ENCODE peak calls at places on chromosomes 3 and 15, in six cellular contexts. One of them, this sample, is unnamed.
A peak's percentile ranks its signal among the peaks of the same experiment; 100 is the strongest.

GRCh38 chr15:33113666-33114483 is 80.6 kb downstream of the FMN1 start:
- DNase-seq in lung: no peak
- DNase-seq in AG10803: no peak
- DNase-seq in lower leg skin: no peak
- DNase-seq in adrenal gland: no peak
- DNase-seq in mucosa of descending colon: peak; percentile 56
- DNase-seq in this sample: no peak

GRCh38 chr3:134189848-134190247 is 60.8 kb downstream of the RYK start:
- DNase-seq in lung: no peak
- DNase-seq in AG10803: no peak
- DNase-seq in lower leg skin: no peak
- DNase-seq in adrenal gland: no peak
- DNase-seq in mucosa of descending colon: no peak
- DNase-seq in this sample: no peak

GRCh38 chr3:108035751-108036150 is 55.1 kb downstream of the CD47 start:
- DNase-seq in mucosa of descending colon: no peak
- DNase-seq in lung: no peak
- DNase-seq in adrenal gland: no peak
- DNase-seq in AG10803: no peak
- DNase-seq in lower leg skin: no peak
- DNase-seq in this sample: no peak

GRCh38 chr15:100740105-100740504 is 137.7 kb downstream of the ASB7 start:
- DNase-seq in lower leg skin: no peak
- DNase-seq in adrenal gland: no peak
- DNase-seq in AG10803: peak; percentile 50
- DNase-seq in mucosa of descending colon: no peak
- DNase-seq in lung: no peak
- DNase-seq in this sample: no peak

GRCh38 chr15:29656636-29657475 is 165.4 kb downstream of the TJP1 start:
- DNase-seq in AG10803: no peak
- DNase-seq in lower leg skin: no peak
- DNase-seq in adrenal gland: no peak
- DNase-seq in mucosa of descending colon: no peak
- DNase-seq in lung: no peak
- DNase-seq in this sample: peak; percentile 32

GRCh38 chr15:91853501-91853967 is at the start of gene SLCO3A1:
- DNase-seq in mucosa of descending colon: peak; percentile 66
- DNase-seq in lower leg skin: peak; percentile 97
- DNase-seq in AG10803: peak; percentile 56
- DNase-seq in adrenal gland: peak; percentile 77
- DNase-seq in lung: peak; percentile 78
- DNase-seq in this sample: peak; percentile 64

GRCh38 chr3:187367561-187368103 is 553 bp upstream of the RTP4 start:
- DNase-seq in lung: no peak
- DNase-seq in AG10803: no peak
- DNase-seq in adrenal gland: no peak
- DNase-seq in lower leg skin: no peak
- DNase-seq in mucosa of descending colon: peak; percentile 10
- DNase-seq in this sample: no peak

GRCh38 chr3:37668431-37668830 is 193.2 kb upstream of the CTDSPL start:
- DNase-seq in AG10803: peak; percentile 11
- DNase-seq in lower leg skin: no peak
- DNase-seq in mucosa of descending colon: peak; percentile 27
- DNase-seq in adrenal gland: peak; percentile 57
- DNase-seq in lung: no peak
- DNase-seq in this sample: peak; percentile 63

GRCh38 chr3:189547448-189547847 is 83.7 kb upstream of the TP63 start:
- DNase-seq in adrenal gland: no peak
- DNase-seq in lower leg skin: no peak
- DNase-seq in mucosa of descending colon: no peak
- DNase-seq in lung: no peak
- DNase-seq in AG10803: no peak
- DNase-seq in this sample: no peak

GRCh38 chr3:153756816-153757215 is 364.4 kb upstream of the ARHGEF26 start:
- DNase-seq in mucosa of descending colon: no peak
- DNase-seq in AG10803: peak; percentile 34
- DNase-seq in adrenal gland: no peak
- DNase-seq in lung: no peak
- DNase-seq in lower leg skin: no peak
- DNase-seq in this sample: no peak

GRCh38 chr3:139597947-139598346 is 58.4 kb upstream of the RBP1 start:
- DNase-seq in adrenal gland: no peak
- DNase-seq in lung: no peak
- DNase-seq in AG10803: no peak
- DNase-seq in lower leg skin: no peak
- DNase-seq in mucosa of descending colon: no peak
- DNase-seq in this sample: no peak

GRCh38 chr3:171508676-171509075 is 48.5 kb upstream of the TNIK start:
- DNase-seq in lower leg skin: no peak
- DNase-seq in AG10803: no peak
- DNase-seq in adrenal gland: no peak
- DNase-seq in mucosa of descending colon: no peak
- DNase-seq in lung: no peak
- DNase-seq in this sample: no peak

GRCh38 chr15:38996111-38996541 is 431.5 kb upstream of the RASGRP1 start:
- DNase-seq in AG10803: peak; percentile 100
- DNase-seq in adrenal gland: no peak
- DNase-seq in mucosa of descending colon: no peak
- DNase-seq in lower leg skin: no peak
- DNase-seq in lung: no peak
- DNase-seq in this sample: no peak

GRCh38 chr3:148880681-148881080 is 15.6 kb downstream of the CPA3 start:
- DNase-seq in lung: no peak
- DNase-seq in AG10803: no peak
- DNase-seq in adrenal gland: no peak
- DNase-seq in lower leg skin: no peak
- DNase-seq in mucosa of descending colon: no peak
- DNase-seq in this sample: no peak

GRCh38 chr15:58666957-58667356 is 82.5 kb downstream of the ADAM10 start:
- DNase-seq in lower leg skin: no peak
- DNase-seq in AG10803: peak; percentile 11
- DNase-seq in lung: no peak
- DNase-seq in mucosa of descending colon: no peak
- DNase-seq in adrenal gland: no peak
- DNase-seq in this sample: no peak

GRCh38 chr3:111352585-111352984 is 189.4 kb upstream of the CD96 start:
- DNase-seq in adrenal gland: no peak
- DNase-seq in lower leg skin: no peak
- DNase-seq in AG10803: no peak
- DNase-seq in mucosa of descending colon: no peak
- DNase-seq in lung: no peak
- DNase-seq in this sample: no peak

GRCh38 chr3:195259564-195260285 is 11.2 kb downstream of the XXYLT1 start:
- DNase-seq in mucosa of descending colon: peak; percentile 88
- DNase-seq in lower leg skin: peak; percentile 98
- DNase-seq in lung: peak; percentile 88
- DNase-seq in adrenal gland: peak; percentile 86
- DNase-seq in AG10803: peak; percentile 95
- DNase-seq in this sample: peak; percentile 85

GRCh38 chr15:37016287-37016686 is 84.1 kb downstream of the MEIS2 start:
- DNase-seq in lung: no peak
- DNase-seq in mucosa of descending colon: peak; percentile 18
- DNase-seq in lower leg skin: no peak
- DNase-seq in AG10803: peak; percentile 83
- DNase-seq in adrenal gland: peak; percentile 61
- DNase-seq in this sample: peak; percentile 33

GRCh38 chr3:138950006-138950644 is 3.1 kb downstream of the FOXL2NB start:
- DNase-seq in mucosa of descending colon: no peak
- DNase-seq in adrenal gland: peak; percentile 34
- DNase-seq in lower leg skin: peak; percentile 85
- DNase-seq in lung: no peak
- DNase-seq in AG10803: no peak
- DNase-seq in this sample: no peak

GRCh38 chr15:66287461-66288055 is 5.8 kb upstream of the DIS3L start:
- DNase-seq in lung: no peak
- DNase-seq in adrenal gland: no peak
- DNase-seq in mucosa of descending colon: no peak
- DNase-seq in lower leg skin: no peak
- DNase-seq in AG10803: peak; percentile 26
- DNase-seq in this sample: no peak

GRCh38 chr15:26910715-26911114 is 43.9 kb downstream of the GABRA5 start:
- DNase-seq in AG10803: no peak
- DNase-seq in mucosa of descending colon: no peak
- DNase-seq in lung: no peak
- DNase-seq in lower leg skin: no peak
- DNase-seq in adrenal gland: no peak
- DNase-seq in this sample: no peak

GRCh38 chr3:123758081-123758564 is 126.0 kb downstream of the MYLK start:
- DNase-seq in mucosa of descending colon: no peak
- DNase-seq in lower leg skin: peak; percentile 53
- DNase-seq in AG10803: peak; percentile 97
- DNase-seq in lung: no peak
- DNase-seq in adrenal gland: no peak
- DNase-seq in this sample: no peak

GRCh38 chr15:66423149-66423548 is 36.4 kb downstream of the MAP2K1 start:
- DNase-seq in lower leg skin: no peak
- DNase-seq in adrenal gland: no peak
- DNase-seq in mucosa of descending colon: no peak
- DNase-seq in lung: no peak
- DNase-seq in AG10803: no peak
- DNase-seq in this sample: no peak

DNA sequence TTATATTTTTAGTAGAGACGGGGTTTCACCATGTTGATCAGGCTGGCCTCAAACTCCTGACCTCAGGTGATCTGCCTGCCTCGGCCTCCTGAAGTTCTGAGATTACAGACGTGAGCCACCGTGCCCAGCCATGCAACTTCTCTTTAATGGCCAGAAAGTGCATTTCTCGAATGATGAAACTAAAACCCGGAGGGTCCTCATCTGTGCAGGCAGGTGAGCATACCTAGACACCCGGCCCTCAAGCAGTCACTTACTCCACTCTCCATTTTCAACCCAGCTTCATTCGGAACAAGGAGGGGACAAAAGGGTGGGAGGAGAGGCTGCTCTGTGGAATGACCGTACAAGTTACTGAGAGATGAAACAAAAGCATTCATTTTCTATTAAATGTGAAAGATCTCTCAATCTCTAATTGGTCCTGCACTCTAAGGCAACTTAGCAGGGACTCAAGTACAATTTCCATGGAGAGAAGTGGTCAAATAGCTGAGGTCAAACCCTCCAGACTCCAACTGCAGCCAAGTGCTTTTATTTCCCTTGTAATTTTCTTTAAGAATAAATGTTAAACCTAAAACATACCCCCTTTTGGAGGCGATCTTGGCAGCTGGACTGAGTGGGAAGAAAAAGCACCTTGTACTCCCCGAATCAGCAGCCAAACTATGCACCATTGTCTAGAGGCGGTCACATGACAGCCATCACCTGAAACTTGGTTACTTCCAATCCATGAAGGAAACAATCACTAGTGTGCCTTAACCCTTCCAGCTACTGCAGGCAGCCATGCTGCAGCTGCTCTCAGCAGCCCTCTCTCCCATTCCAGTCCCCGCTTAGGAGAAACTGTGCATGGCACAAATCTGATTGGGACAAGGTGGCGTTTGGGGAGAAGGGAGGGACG is 62.2 kb downstream of the VGLL4 start:
- DNase-seq in lower leg skin: peak; percentile 71
- DNase-seq in adrenal gland: peak; percentile 22
- DNase-seq in mucosa of descending colon: no peak
- DNase-seq in lung: no peak
- DNase-seq in AG10803: no peak
- DNase-seq in this sample: peak; percentile 34
- H3K4me3 ChIP-seq in lower leg skin: no peak overlapping the region
- H3K4me3 ChIP-seq in adrenal gland: peak overlapping the region; percentile 16
- H3K4me3 ChIP-seq in mucosa of descending colon: no peak overlapping the region
- H3K4me3 ChIP-seq in lung: no peak overlapping the region
- H3K4me3 ChIP-seq in AG10803: peak overlapping the region; percentile 36
- H3K4me3 ChIP-seq in this sample: peak overlapping the region; percentile 21

GRCh38 chr3:182697345-182697919 is 95.9 kb upstream of the ATP11B start:
- DNase-seq in adrenal gland: no peak
- DNase-seq in mucosa of descending colon: no peak
- DNase-seq in AG10803: no peak
- DNase-seq in lung: no peak
- DNase-seq in lower leg skin: no peak
- DNase-seq in this sample: no peak

GRCh38 chr3:182702216-182702615 is 91.1 kb upstream of the ATP11B start:
- DNase-seq in AG10803: no peak
- DNase-seq in mucosa of descending colon: no peak
- DNase-seq in adrenal gland: no peak
- DNase-seq in lower leg skin: no peak
- DNase-seq in lung: no peak
- DNase-seq in this sample: no peak

GRCh38 chr3:182693723-182694122 is 99.6 kb upstream of the ATP11B start:
- DNase-seq in adrenal gland: no peak
- DNase-seq in lower leg skin: no peak
- DNase-seq in mucosa of descending colon: no peak
- DNase-seq in AG10803: no peak
- DNase-seq in lung: no peak
- DNase-seq in this sample: no peak

GRCh38 chr3:182699550-182700170 is 93.6 kb upstream of the ATP11B start:
- DNase-seq in lung: no peak
- DNase-seq in adrenal gland: no peak
- DNase-seq in mucosa of descending colon: no peak
- DNase-seq in AG10803: no peak
- DNase-seq in lower leg skin: no peak
- DNase-seq in this sample: no peak

GRCh38 chr3:182698078-182698477 is 95.2 kb upstream of the ATP11B start:
- DNase-seq in lower leg skin: no peak
- DNase-seq in AG10803: no peak
- DNase-seq in mucosa of descending colon: no peak
- DNase-seq in lung: no peak
- DNase-seq in adrenal gland: no peak
- DNase-seq in this sample: no peak
- TF ChIP-seq CTCF in lower leg skin: no peak
- TF ChIP-seq CTCF in AG10803: no peak
- TF ChIP-seq CTCF in mucosa of descending colon: no peak
- TF ChIP-seq CTCF in lung: no peak
- TF ChIP-seq CTCF in adrenal gland: no peak
- TF ChIP-seq CTCF in this sample: no peak

GRCh38 chr3:128076465-128076782 is 24.2 kb downstream of the SEC61A1 start:
- DNase-seq in AG10803: no peak
- DNase-seq in lung: no peak
- DNase-seq in mucosa of descending colon: no peak
- DNase-seq in lower leg skin: no peak
- DNase-seq in adrenal gland: no peak
- DNase-seq in this sample: no peak
- H3K4me3 ChIP-seq in AG10803: peak overlapping the region; percentile 49
- H3K4me3 ChIP-seq in lung: peak overlapping the region; percentile 44
- H3K4me3 ChIP-seq in mucosa of descending colon: no peak overlapping the region
- H3K4me3 ChIP-seq in lower leg skin: peak overlapping the region; percentile 22
- H3K4me3 ChIP-seq in adrenal gland: no peak overlapping the region
- H3K4me3 ChIP-seq in this sample: peak overlapping the region; percentile 22

DNA sequence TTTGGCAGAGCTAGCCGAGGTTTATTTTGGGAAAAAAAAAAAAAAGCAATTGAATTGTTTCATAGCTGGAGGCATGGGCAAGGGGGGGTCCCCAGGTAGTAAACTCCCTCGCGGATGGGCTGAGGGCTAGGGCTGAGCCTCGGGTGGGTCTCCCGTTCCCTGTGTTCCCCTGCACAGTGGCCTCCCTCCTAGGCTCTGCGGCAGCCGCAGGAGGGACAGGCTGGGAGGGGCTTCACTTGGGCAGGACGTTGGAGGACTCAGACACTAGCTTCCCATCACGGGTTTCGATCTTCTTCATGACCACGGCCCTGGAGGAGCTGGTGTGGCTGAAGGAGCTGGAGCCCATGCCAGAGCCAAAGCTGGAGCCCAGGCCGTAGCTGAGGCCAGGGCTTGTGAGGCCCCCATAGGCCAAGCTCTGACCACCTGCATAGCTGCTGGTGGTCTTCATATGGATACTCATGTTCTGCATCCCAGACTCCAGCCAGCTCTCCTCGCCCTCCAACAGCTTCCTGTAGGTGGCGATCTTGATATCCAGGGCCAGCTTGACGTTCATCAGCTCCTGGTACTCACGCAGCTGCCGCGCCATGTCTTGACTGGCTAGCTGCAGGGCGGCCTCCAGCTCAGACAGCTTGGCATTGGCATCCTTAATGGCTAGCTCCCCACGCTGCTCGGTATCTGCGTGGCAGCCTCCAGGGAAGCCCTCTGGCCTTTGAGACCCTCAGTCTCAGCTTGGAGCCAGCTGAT is 64.0 kb upstream of the CDAN1 start:
- DNase-seq in lung: no peak
- DNase-seq in mucosa of descending colon: peak; percentile 21
- DNase-seq in adrenal gland: no peak
- DNase-seq in lower leg skin: no peak
- DNase-seq in AG10803: no peak
- DNase-seq in this sample: no peak
- TF ChIP-seq CTCF in lung: no peak
- TF ChIP-seq CTCF in mucosa of descending colon: no peak
- TF ChIP-seq CTCF in adrenal gland: no peak
- TF ChIP-seq CTCF in lower leg skin: no peak
- TF ChIP-seq CTCF in AG10803: no peak
- TF ChIP-seq CTCF in this sample: no peak

This sample was measured in prostate gland.